ENCODE peak calls at places on chromosomes 2 and 18, in four cellular contexts. V, E, W and J are unnamed samples.

GRCh38 chr2:46266134-46266533 is 31.1 kb upstream of the EPAS1 start:
- DNase-seq in V (no peak), W (no peak), E (no peak), J (no peak)

GRCh38 chr2:105607920-105608504 is 136.7 kb upstream of the NCK2 start:
- DNase-seq in E (no peak), V (no peak), W (no peak), J (no peak)

GRCh38 chr2:172734711-172735645 is 667 bp upstream of the RAPGEF4 start:
- DNase-seq in V (peak; percentile 18), E (peak; percentile 23), W (no peak), J (no peak)

GRCh38 chr18:2642771-2643170 is 12.8 kb upstream of the SMCHD1 start:
- DNase-seq in E (no peak), V (no peak), W (no peak), J (no peak)

GRCh38 chr2:26846334-26846863 is 1.5 kb upstream of the DPYSL5 start:
- DNase-seq in W (peak; percentile 86), V (peak; percentile 95), E (peak; percentile 92), J (peak; percentile 85)

GRCh38 chr18:13416208-13416607 is 197.6 kb downstream of the LDLRAD4 start:
- DNase-seq in E (no peak), V (no peak), W (no peak), J (no peak)

GRCh38 chr2:3785220-3785889 is 82.0 kb downstream of the DCDC2C start:
- DNase-seq in E (peak; percentile 66), V (no peak), W (no peak), J (peak; percentile 87)

GRCh38 chr2:216985658-216986141 is 125.8 kb upstream of the TNP1 start:
- DNase-seq in W (no peak), V (peak; percentile 73), E (no peak), J (no peak)

GRCh38 chr2:44912660-44913059 is 28.8 kb upstream of the SIX3 start:
- DNase-seq in E (peak; percentile 93), V (no peak), W (no peak), J (peak; percentile 32)

GRCh38 chr2:222943820-222944219 is 83.0 kb downstream of the ACSL3 start:
- DNase-seq in W (no peak), E (peak; percentile 50), V (no peak), J (peak; percentile 75)

GRCh38 chr2:194819367-194819766 is 837.7 kb upstream of the SLC39A10 start:
- DNase-seq in E (no peak), W (no peak), V (peak; percentile 18), J (peak; percentile 32)

GRCh38 chr18:49340446-49340845 is 120.0 kb downstream of the DYM start:
- DNase-seq in V (no peak), W (no peak), E (peak; percentile 82), J (peak; percentile 21)

GRCh38 chr2:48548871-48549270 is 18.9 kb downstream of the STON1 start:
- DNase-seq in W (no peak), E (peak; percentile 30), V (peak; percentile 24), J (no peak)

GRCh38 chr2:84957771-84958134 is 13.2 kb upstream of the KCMF1 start:
- DNase-seq in V (no peak), E (no peak), W (no peak), J (no peak)

GRCh38 chr18:1392865-1393734 is 488.4 kb downstream of the ADCYAP1 start:
- DNase-seq in E (no peak), V (no peak), W (no peak), J (peak; percentile 80)

GRCh38 chr2:62038980-62039771 is 133.7 kb downstream of the COMMD1 start:
- DNase-seq in W (no peak), V (no peak), E (peak; percentile 50), J (peak; percentile 75)

GRCh38 chr2:119126650-119127049 is 31.9 kb downstream of the C1QL2 start:
- DNase-seq in E (peak; percentile 45), V (peak; percentile 74), W (peak; percentile 50), J (no peak)

GRCh38 chr2:237720444-237720843 is 78.1 kb upstream of the RBM44 start:
- DNase-seq in E (no peak), V (no peak), W (no peak), J (no peak)

GRCh38 chr2:237722616-237723015 is 76.0 kb upstream of the RBM44 start:
- DNase-seq in E (no peak), V (no peak), W (no peak), J (no peak)

GRCh38 chr2:237720962-237721361 is 77.6 kb upstream of the RBM44 start:
- DNase-seq in W (no peak), V (no peak), E (peak; percentile 43), J (no peak)

GRCh38 chr2:237723023-237723422 is 75.6 kb upstream of the RBM44 start:
- DNase-seq in V (no peak), E (no peak), W (no peak), J (no peak)

DNA sequence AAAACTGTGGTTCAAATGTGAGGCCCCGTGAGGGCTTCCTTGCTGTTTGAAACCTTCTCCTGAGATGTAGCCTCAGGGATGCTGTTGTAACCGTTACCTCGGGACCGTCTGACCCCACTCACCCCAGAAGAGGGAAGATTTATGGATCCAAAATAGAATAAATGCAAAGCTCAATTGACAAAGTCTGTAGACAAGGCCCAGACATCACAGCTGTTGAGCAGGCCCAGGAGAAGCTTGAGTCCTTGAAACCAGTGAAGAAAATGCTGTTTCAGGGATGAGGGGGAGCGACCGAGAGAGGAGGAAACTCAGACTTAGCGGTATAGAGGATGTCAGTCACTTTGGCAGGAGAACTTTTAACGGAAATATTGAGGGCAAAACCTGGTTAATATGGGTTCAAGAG is 76.8 kb upstream of the RBM44 start:
- DNase-seq in E (no peak), W (no peak), V (no peak), J (no peak)
- H3K9ac ChIP-seq in E (no peak overlapping the region), W (no peak overlapping the region), V (no peak overlapping the region), J (no peak overlapping the region)

DNA sequence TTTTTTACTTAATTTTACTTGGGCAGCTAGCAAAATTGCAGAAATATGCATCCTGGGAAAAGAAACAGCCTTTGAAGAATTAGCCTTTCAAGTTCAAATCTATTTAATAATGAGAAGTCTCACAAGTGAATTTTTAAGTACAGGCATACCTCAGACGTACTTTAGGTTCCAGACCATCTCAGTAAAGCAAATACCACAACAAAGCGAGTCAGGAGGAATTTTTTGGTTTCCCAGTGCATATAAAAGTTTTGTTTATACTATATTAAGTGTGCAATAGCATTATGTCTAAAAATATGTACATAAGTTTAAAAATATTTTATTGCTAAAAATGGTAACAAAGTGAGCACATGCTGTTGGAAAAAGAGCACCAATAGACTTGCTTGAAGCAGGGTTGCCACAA is 50.8 kb upstream of the TWSG1 start:
- DNase-seq in W (no peak), E (no peak), V (no peak), J (peak; percentile 34)
- H3F3A ChIP-seq in W (peaks cover 3% of the 10 kb centered on the region), E (no peaks in the 10 kb centered on the region), V (no peaks in the 10 kb centered on the region), J (no peaks in the 10 kb centered on the region)

GRCh38 chr2:200658278-200658864 is 72.6 kb downstream of the AOX1 start:
- DNase-seq in E (no peak), V (peak; percentile 15), W (no peak), J (peak; percentile 18)
- H3K4me1 ChIP-seq in E (peaks cover 23% of the 10 kb centered on the region), V (no peaks in the 10 kb centered on the region), W (peaks cover 9% of the 10 kb centered on the region), J (peaks cover 20% of the 10 kb centered on the region)

GRCh38 chr2:188978291-188979081 is 4.3 kb downstream of the COL3A1 start:
- DNase-seq in V (peak; percentile 62), E (peak; percentile 83), W (no peak), J (peak; percentile 49)
- H3K9ac ChIP-seq in V (no peak overlapping the region), E (peak overlapping the region; percentile 90), W (peak overlapping the region; percentile 96), J (no peak overlapping the region)

DNA sequence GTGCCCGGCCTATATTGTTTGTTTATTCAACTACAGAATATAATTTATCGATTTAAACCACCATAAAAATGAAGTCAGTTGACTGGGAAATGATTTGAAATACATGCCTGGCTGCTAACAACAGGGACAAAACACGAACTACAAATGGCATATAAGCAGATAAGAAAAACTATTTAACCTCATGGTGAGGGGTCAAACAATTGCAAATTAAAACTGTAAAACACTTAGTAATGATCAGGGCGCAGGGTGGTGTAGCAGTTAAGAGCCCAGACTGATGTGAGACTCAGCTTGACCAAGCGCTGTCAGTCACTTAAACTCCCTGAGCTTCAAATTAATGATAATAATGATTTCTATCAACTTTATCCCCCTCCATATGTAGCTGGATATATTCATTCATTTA is 6.7 kb downstream of the MTHFD2 start:
- DNase-seq in E (no peak), W (no peak), V (no peak), J (no peak)
- H3F3A ChIP-seq in E (peaks cover 37% of the 10 kb centered on the region), W (no peaks in the 10 kb centered on the region), V (peaks cover 4% of the 10 kb centered on the region), J (no peaks in the 10 kb centered on the region)

DNA sequence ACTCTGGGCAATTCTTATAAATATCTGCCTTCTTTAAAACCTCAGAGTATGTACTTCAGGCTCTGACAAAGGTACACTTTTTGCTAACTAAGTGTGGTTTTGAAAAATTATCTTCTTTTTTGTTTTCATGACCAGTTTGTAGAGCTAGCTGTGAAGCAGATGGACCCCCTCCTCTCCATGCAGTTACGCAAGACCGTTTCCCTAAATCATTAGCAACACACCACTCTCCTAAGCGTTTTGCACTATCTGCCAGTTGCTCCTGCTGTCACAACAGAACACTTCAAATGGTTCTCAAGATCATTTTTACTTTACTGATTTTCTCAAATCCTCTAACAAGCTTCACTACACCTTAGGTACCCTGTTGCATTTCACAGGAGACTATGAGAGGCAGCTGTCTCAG is 53.3 kb downstream of the GULP1 start:
- DNase-seq in E (no peak), V (no peak), W (no peak), J (no peak)
- H3K4me1 ChIP-seq in E (no peaks in the 10 kb centered on the region), V (peaks cover 21% of the 10 kb centered on the region), W (peaks cover 11% of the 10 kb centered on the region), J (no peaks in the 10 kb centered on the region)

DNA sequence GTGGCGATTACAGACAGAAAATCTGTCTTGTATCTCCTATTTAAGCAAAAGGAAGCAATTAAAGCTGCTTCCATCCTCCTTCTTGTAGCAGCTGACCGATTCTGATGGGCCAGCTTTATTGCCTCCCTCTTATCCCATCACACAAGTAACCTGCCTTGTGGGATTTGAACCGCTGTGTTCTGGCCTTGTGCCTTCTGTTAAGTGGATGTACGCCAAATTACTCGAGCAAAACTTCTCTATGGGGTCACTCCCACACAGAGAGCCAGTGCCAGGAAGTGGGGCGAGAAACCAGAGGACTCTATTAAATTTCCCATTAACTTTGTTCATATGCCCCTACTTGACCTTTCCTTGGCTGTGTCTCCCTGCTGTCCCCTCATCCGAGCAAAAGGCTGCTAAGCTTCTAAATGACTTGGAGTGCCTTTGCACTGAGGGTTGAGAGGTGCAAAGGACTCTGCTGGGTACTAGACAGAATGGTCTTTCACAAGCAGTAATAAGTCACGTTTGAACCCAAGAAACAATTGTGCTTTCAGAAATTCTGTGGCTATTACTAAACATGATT is 672.5 kb downstream of the MBD2 start:
- DNase-seq in V (no peak), E (no peak), W (no peak), J (no peak)
- H3K9ac ChIP-seq in V (no peak overlapping the region), E (no peak overlapping the region), W (no peak overlapping the region), J (no peak overlapping the region)

DNA sequence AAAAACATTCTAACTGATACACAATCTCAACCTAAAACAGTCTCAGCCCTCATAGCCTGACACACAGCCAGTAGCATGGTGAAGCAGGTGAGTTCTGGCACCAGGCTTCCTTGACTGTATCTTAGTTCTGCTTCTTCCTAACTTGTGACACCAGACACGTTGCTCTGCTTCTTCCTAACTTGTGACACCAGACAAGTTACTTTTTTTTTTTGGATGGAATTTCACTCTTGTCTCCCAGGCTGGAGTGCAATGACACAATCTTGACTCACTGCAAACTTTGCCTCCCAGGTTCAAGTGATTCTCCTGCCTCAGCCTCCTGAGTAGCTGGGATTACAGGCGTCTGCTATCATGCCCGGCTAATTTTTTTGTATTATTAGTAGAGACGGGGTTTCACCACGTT is 6.7 kb upstream of the ATG16L1 start:
- DNase-seq in E (peak; percentile 50), W (no peak), V (no peak), J (peak; percentile 87)
- H3F3A ChIP-seq in E (peaks cover 19% of the 10 kb centered on the region), W (peaks cover 4% of the 10 kb centered on the region), V (no peaks in the 10 kb centered on the region), J (peaks cover 12% of the 10 kb centered on the region)